ENCODE peak calls at places on chromosome 7, in nine cellular contexts. D, J, Y, E, P, W, A, L and H are unnamed samples.

GRCh38 chr7:35831208-35831607 is 30.4 kb downstream of the SEPTIN7 start:
- DNase-seq in D (no peak), J (no peak), Y (no peak), E (no peak), P (no peak), W (no peak), A (peak; percentile 50), L (no peak), H (no peak)

GRCh38 chr7:132065193-132065972 is 509.0 kb upstream of the PODXL start:
- DNase-seq in D (no peak), J (peak; percentile 93), Y (no peak), E (no peak), P (no peak), W (peak; percentile 83), A (peak; percentile 95), L (peak; percentile 30), H (no peak)

GRCh38 chr7:130394421-130395188 is 14.3 kb downstream of the CPA1 start:
- DNase-seq in D (no peak), J (no peak), Y (peak; percentile 47), E (no peak), P (no peak), W (no peak), A (no peak), L (no peak), H (peak; percentile 19)

GRCh38 chr7:29955799-29956476 is 33.7 kb downstream of the SCRN1 start:
- DNase-seq in D (no peak), J (no peak), Y (no peak), E (no peak), P (peak; percentile 15), W (no peak), A (no peak), L (peak; percentile 13), H (peak; percentile 88)

GRCh38 chr7:132251327-132251659 is 325.0 kb downstream of the PLXNA4 start:
- DNase-seq in D (peak; percentile 98), J (peak; percentile 27), Y (no peak), E (peak; percentile 89), P (no peak), W (peak; percentile 27), A (no peak), L (peak; percentile 88), H (no peak)

GRCh38 chr7:128737867-128738390 is 1.2 kb upstream of the CALU start:
- DNase-seq in D (no peak), J (peak; percentile 80), Y (no peak), E (no peak), P (no peak), W (peak; percentile 33), A (peak; percentile 85), L (no peak), H (no peak)

GRCh38 chr7:74579800-74580685 is 77.5 kb upstream of the GTF2I start:
- DNase-seq in D (no peak), J (peak; percentile 47), Y (no peak), E (peak; percentile 87), P (no peak), W (peak; percentile 86), A (peak; percentile 36), L (peak; percentile 85), H (no peak)

GRCh38 chr7:65477326-65477725 is 103.7 kb downstream of the ZNF92 start:
- DNase-seq in D (no peak), J (peak; percentile 3), Y (no peak), E (no peak), P (no peak), W (peak; percentile 39), A (peak; percentile 5), L (no peak), H (no peak)

GRCh38 chr7:69880848-69881247 is 282.6 kb downstream of the AUTS2 start:
- DNase-seq in D (no peak), J (no peak), Y (no peak), E (no peak), P (no peak), W (no peak), A (no peak), L (no peak), H (no peak)

DNA sequence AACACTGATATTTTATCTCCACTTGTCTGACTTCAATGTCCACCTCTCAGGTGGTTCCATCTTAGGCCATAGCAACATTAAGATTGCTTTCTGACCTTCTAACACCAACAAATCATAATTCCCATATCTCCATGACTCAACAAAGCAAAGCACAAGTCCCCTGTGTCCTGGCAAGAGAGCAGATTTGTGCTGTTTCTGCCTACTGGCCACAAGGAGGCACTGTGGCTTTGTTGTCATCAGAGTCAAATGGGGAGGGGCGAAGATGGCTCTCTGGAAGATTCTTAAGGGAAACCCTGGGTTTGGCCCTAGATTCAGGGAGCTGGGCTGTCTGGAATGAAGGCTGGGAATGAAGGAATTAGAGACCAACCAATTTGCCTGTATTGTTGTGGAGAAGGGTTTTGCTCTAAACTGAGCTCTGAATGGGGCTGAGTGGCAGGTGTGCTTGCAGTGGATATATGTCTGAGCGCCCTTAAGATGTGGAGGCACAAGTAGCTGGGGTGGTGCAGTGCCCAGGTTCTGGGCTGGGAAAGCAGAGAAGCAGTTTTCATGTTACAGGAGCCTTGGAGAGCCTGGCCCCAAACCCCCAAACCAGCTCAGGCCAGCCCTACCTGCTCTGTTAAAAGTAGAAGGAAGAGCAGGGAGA is 154.8 kb upstream of the PRSS58 start:
- DNase-seq in D (no peak), J (peak; percentile 69), Y (peak; percentile 32), E (no peak), P (no peak), W (peak; percentile 57), A (peak; percentile 73), L (no peak), H (peak; percentile 43)
- TF ChIP-seq CTCF in D (no peak), J (peak; percentile 62), Y (peak; percentile 71), E (peak; percentile 39), P (peak; percentile 90), W (peak; percentile 53), A (peak; percentile 73), L (peak; percentile 40), H (peak; percentile 85)

DNA sequence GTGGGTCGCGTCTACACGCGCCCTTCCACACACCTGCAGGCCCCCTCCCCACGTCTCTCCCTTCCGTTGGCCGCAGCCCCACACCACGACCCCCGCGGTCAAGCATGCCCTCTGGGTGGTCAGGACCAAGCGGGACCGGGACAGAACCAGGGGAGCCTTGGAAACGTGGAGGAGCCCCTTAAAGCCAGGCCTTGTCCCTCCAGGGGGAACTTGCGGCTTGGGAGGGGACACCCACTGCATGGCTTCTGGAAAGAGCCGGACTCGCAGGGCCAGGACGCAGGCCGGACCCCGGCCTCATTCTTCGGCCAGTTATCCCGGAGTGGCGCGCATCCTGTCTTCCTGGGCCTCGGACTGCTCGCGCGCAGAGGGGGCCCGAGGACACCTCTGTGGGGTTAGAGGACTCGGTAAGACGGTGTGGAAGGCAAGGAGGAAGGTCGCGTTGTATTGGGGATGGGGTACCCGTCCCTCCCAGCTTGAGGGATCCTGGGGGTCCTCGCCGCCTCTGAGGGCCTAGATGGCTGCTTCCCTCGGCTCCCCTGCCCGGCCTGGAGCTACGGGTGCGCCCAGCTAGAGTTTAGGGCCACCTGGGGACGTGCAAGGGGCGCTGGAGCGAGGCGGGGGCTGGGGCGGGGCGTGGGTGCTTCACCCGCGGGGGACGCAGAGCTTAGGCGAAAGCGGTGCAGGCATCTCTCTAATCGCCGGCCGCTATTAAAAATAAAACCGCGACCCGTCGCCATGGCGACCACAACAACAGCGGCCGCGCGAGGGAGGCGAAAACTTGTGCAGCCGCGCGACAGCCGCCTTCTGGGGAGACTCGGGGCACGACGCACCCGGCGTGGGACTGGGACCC is 1.8 kb upstream of the PDGFA start:
- DNase-seq in D (peak; percentile 55), J (no peak), Y (no peak), E (peak; percentile 72), P (peak; percentile 72), W (peak; percentile 79), A (peak; percentile 16), L (peak; percentile 55), H (peak; percentile 30)
- H3K4me3 ChIP-seq in D (peak overlapping the region; percentile 31), J (peak overlapping the region; percentile 32), Y (no peak overlapping the region), E (no peak overlapping the region), P (peak overlapping the region; percentile 15), W (peak overlapping the region; percentile 24), A (no peak overlapping the region), L (peak overlapping the region; percentile 84), H (no peak overlapping the region)

DNA sequence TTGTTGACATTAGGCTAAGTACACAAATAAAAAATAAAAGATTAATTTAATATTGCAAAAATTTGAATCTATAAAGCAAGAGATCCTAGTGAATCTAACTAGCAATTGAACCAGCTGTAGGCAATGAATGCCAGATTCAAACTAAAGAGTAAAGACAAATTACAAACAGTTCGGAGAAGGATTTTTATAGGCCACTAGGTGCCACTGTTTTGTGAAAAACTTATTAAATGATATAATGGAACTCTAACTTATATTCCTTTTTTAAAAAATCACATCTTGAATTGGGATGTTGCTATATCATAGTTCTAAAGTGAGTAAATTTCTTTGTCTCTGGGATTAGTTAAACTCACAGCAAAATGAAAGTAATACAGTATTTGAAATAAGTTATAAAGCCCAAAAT is 39.1 kb upstream of the GNAI1 start:
- DNase-seq in D (no peak), J (peak; percentile 23), Y (no peak), E (no peak), P (no peak), W (no peak), A (peak; percentile 29), L (no peak), H (no peak)
- TF ChIP-seq CTCF in D (peak; percentile 54), J (peak; percentile 34), Y (no peak), E (no peak), P (no peak), W (peak; percentile 41), A (peak; percentile 56), L (peak; percentile 43), H (no peak)

DNA sequence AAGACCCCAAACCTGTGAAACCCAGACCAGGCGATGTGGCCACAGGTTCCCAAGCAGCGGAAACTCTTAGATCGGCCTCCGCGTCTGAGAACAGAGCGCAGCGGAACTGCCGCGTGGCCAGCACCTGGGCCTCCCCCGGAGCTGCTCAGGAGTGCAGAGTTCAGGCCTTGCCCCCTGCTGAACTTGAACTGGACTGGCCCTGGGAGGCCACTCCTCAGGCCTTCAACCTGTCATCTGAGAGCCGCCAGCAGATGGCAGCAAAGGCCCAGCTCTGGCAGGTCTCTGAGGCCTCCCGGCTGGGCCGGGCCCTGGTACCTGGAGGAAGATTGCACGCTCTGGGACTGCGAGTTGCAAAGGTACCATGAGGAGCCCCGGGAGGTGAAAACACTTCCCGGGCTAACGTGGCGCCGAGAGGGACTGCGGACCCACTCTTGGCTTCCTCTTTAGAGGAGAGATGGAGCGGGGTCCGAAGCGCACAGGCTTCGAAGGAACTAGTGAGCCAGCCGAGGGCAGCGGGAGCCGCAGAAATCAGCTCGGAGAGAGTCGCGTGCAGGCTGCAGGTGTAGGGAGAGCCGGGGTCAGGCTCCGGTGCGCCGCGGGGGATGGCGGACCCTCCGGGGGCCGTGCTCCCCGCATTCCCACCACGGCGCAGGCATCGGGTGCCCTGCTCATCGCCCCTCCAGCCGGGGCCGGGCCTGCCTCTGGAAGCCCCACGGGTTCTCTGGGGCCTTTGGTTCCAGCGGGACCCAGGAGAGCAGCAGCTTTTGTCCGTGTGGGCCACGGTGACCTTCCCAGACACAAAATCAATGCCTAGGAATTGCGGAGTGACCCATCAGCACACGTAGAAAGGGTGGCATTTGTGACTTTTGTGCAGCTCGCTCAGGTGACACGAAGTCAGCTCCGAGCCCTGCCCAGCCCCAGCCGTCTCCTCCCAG is 89.0 kb downstream of the PAXIP1 start:
- DNase-seq in D (peak; percentile 83), J (peak; percentile 76), Y (peak; percentile 92), E (peak; percentile 95), P (peak; percentile 60), W (peak; percentile 91), A (peak; percentile 51), L (peak; percentile 89), H (peak; percentile 66)
- H3K4me3 ChIP-seq in D (no peak overlapping the region), J (no peak overlapping the region), Y (peak overlapping the region; percentile 34), E (no peak overlapping the region), P (no peak overlapping the region), W (no peak overlapping the region), A (no peak overlapping the region), L (peak overlapping the region; percentile 18), H (no peak overlapping the region)

GRCh38 chr7:47557986-47558670 is 23.8 kb downstream of the TNS3 start:
- DNase-seq in D (no peak), J (peak; percentile 95), Y (no peak), E (peak; percentile 23), P (no peak), W (peak; percentile 60), A (no peak), L (no peak), H (no peak)
- TF ChIP-seq CTCF in D (no peak), J (peak; percentile 2), Y (no peak), E (no peak), P (no peak), W (no peak), A (no peak), L (no peak), H (no peak)